ENCODE peak calls at places on chromosome 16, in six cellular contexts. N is stimulated activated CD8-positive, alpha-beta memory T cell treated with anti-CD3 and anti-CD28 coated beads, Interleukin-4, amount 100 ng/mL, for 24 hours; H is NCI-H748 treated with DMSO at 0.1 percent for 48 hours; U is BE2C; I is adrenal gland; K is RWPE1. A is an unnamed sample.
A peak's percentile ranks its signal among the peaks of the same experiment; 100 is the strongest.

GRCh38 chr16:27286446-27286845 is 17.9 kb upstream of the NSMCE1 start:
- DNase-seq in N (no peak), H (no peak), U (no peak), I (peak; percentile 14), K (peak; percentile 92), A (no peak)

GRCh38 chr16:2079311-2079800 is 31.6 kb downstream of the TSC2 start:
- DNase-seq in N (no peak), H (no peak), U (no peak), I (no peak), K (no peak), A (no peak)

GRCh38 chr16:68825427-68825826 is 17.9 kb upstream of the TANGO6 start:
- DNase-seq in N (no peak), H (no peak), U (no peak), I (no peak), K (no peak), A (no peak)

GRCh38 chr16:78437352-78437968 is 338.0 kb downstream of the WWOX start:
- DNase-seq in N (peak; percentile 4), H (no peak), U (peak; percentile 23), I (peak; percentile 20), K (peak; percentile 11), A (peak; percentile 26)

GRCh38 chr16:53515811-53516210 is 12.8 kb upstream of the AKTIP start:
- DNase-seq in N (no peak), H (no peak), U (no peak), I (no peak), K (no peak), A (no peak)

GRCh38 chr16:2481676-2482075 is 6.7 kb downstream of the TBC1D24 start:
- DNase-seq in N (no peak), H (no peak), U (no peak), I (no peak), K (no peak), A (no peak)

GRCh38 chr16:17305694-17306093 is 165.1 kb downstream of the XYLT1 start:
- DNase-seq in N (peak; percentile 24), H (no peak), U (no peak), I (no peak), K (no peak), A (no peak)

GRCh38 chr16:61684566-61684965 is 351.7 kb downstream of the CDH8 start:
- DNase-seq in N (no peak), H (peak; percentile 19), U (no peak), I (no peak), K (no peak), A (no peak)

GRCh38 chr16:14420721-14421488 is 209.2 kb downstream of the PARN start:
- DNase-seq in N (no peak), H (no peak), U (no peak), I (no peak), K (no peak), A (no peak)

GRCh38 chr16:3819741-3820724 is 60.5 kb downstream of the CREBBP start:
- DNase-seq in N (no peak), H (peak; percentile 88), U (peak; percentile 64), I (peak; percentile 45), K (peak; percentile 82), A (peak; percentile 93)

GRCh38 chr16:23900480-23901177 is 64.8 kb downstream of the PRKCB start:
- DNase-seq in N (no peak), H (no peak), U (no peak), I (no peak), K (no peak), A (no peak)

GRCh38 chr16:1884155-1884760 is 12.3 kb upstream of the MEIOB start:
- DNase-seq in N (no peak), H (no peak), U (peak; percentile 15), I (no peak), K (no peak), A (peak; percentile 58)

A was measured in NCI-H146.